ENCODE peak calls at places on chromosomes 7 and 10, in four cellular contexts. I is IMR-90; A is CD8-positive, alpha-beta memory T cell; J is ovary. V is an unnamed sample.

GRCh38 chr7:46247622-46248181 is 326.6 kb upstream of the IGFBP3 start:
- DNase-seq in A (no peak), I (no peak), J (no peak), V (no peak)

GRCh38 chr7:30472771-30473392 is 5.7 kb downstream of the NOD1 start:
- DNase-seq in I (peak; percentile 70), A (no peak), J (no peak), V (peak; percentile 87)

GRCh38 chr7:90945104-90945752 is 319.0 kb upstream of the FZD1 start:
- DNase-seq in J (no peak), A (no peak), I (peak; percentile 61), V (peak; percentile 80)

GRCh38 chr10:97320480-97321031 is 1.5 kb downstream of the FRAT1 start:
- DNase-seq in J (peak; percentile 25), A (peak; percentile 44), I (no peak), V (no peak)

GRCh38 chr10:84173543-84173942 is at the start of gene GPR15LG:
- DNase-seq in J (no peak), A (no peak), I (no peak), V (no peak)

GRCh38 chr10:117005454-117006055 is 568 bp upstream of the SHTN1 start:
- DNase-seq in J (peak; percentile 28), I (no peak), A (no peak), V (no peak)

GRCh38 chr10:80136134-80136571 is 3.6 kb downstream of the PLAC9 start:
- DNase-seq in I (peak; percentile 88), J (peak; percentile 71), A (no peak), V (peak; percentile 98)

GRCh38 chr10:102422586-102423129 is 2.0 kb downstream of the FBXL15 start:
- DNase-seq in I (peak; percentile 69), J (peak; percentile 70), A (peak; percentile 33), V (peak; percentile 75)

GRCh38 chr7:109793-110556 is 82.4 kb upstream of the FAM20C start:
- DNase-seq in J (no peak), A (no peak), I (no peak), V (no peak)

GRCh38 chr10:68559872-68560200 is 301 bp upstream of the TET1 start:
- DNase-seq in J (no peak), A (no peak), I (no peak), V (no peak)

GRCh38 chr7:42661312-42661711 is 250.6 kb downstream of the C7orf25 start:
- DNase-seq in A (no peak), J (no peak), I (no peak), V (peak; percentile 90)

GRCh38 chr7:46972205-46972604 is 609.7 kb downstream of the TNS3 start:
- DNase-seq in J (no peak), I (peak; percentile 82), A (no peak), V (peak; percentile 72)

GRCh38 chr10:1170867-1171180 is 114.6 kb downstream of the WDR37 start:
- DNase-seq in J (no peak), I (no peak), A (no peak), V (no peak)

GRCh38 chr7:71937840-71938371 is 474.2 kb downstream of the CALN1 start:
- DNase-seq in A (no peak), J (no peak), I (no peak), V (no peak)

GRCh38 chr10:59991661-59992060 is 85.3 kb upstream of the CCDC6 start:
- DNase-seq in I (no peak), J (no peak), A (no peak), V (peak; percentile 70)

GRCh38 chr7:50470250-50471163 is 20.4 kb upstream of the FIGNL1 start:
- DNase-seq in J (no peak), A (no peak), I (no peak), V (no peak)

GRCh38 chr7:151199196-151199874 is 11.0 kb downstream of the H2BK1 start:
- DNase-seq in I (no peak), A (no peak), J (peak; percentile 54), V (no peak)

GRCh38 chr7:156523447-156524048 is 117.0 kb upstream of the RNF32 start:
- DNase-seq in J (no peak), A (no peak), I (no peak), V (no peak)

GRCh38 chr10:112475565-112476233 is 28.7 kb downstream of the VTI1A start:
- DNase-seq in A (no peak), I (peak; percentile 23), J (no peak), V (peak; percentile 32)

GRCh38 chr7:36764929-36765328 is 40.6 kb upstream of the AOAH start:
- DNase-seq in J (no peak), A (no peak), I (no peak), V (peak; percentile 40)

GRCh38 chr10:26048756-26049155 is 114.7 kb downstream of the MYO3A start:
- DNase-seq in I (no peak), A (no peak), J (no peak), V (no peak)

GRCh38 chr7:144384555-144385245 is 18.8 kb downstream of the NOBOX start:
- DNase-seq in I (no peak), A (no peak), J (no peak), V (peak; percentile 43)

GRCh38 chr10:103605359-103606156 is 112.1 kb downstream of the NEURL1 start:
- DNase-seq in A (peak; percentile 24), I (peak; percentile 43), J (peak; percentile 75), V (peak; percentile 84)

GRCh38 chr10:32256613-32257437 is 90.1 kb downstream of the EPC1 start:
- DNase-seq in A (peak; percentile 57), I (peak; percentile 37), J (peak; percentile 73), V (peak; percentile 64)

GRCh38 chr7:130972201-130972600 is 238.2 kb upstream of the KLF14 start:
- DNase-seq in A (no peak), J (no peak), I (no peak), V (no peak)

GRCh38 chr7:28570113-28570969 is 158.0 kb downstream of the CREB5 start:
- DNase-seq in A (no peak), J (no peak), I (no peak), V (no peak)

GRCh38 chr10:60235001-60235400 is 154.7 kb downstream of the ANK3 start:
- DNase-seq in I (peak; percentile 54), A (no peak), J (no peak), V (peak; percentile 64)

GRCh38 chr7:116798205-116798730 is 64.1 kb upstream of the CAPZA2 start:
- DNase-seq in A (no peak), J (no peak), I (no peak), V (no peak)

GRCh38 chr10:52566471-52567246 is 205.9 kb downstream of the MBL2 start:
- DNase-seq in J (no peak), I (peak; percentile 69), A (no peak), V (peak; percentile 85)

GRCh38 chr10:73823391-73823790 is 12.0 kb upstream of the NDST2 start:
- DNase-seq in A (no peak), I (no peak), J (no peak), V (no peak)

GRCh38 chr10:73828166-73828565 is 16.8 kb upstream of the NDST2 start:
- DNase-seq in J (no peak), I (no peak), A (no peak), V (no peak)

GRCh38 chr10:73824146-73824725 is 12.8 kb upstream of the NDST2 start:
- DNase-seq in J (no peak), A (no peak), I (no peak), V (no peak)

DNA sequence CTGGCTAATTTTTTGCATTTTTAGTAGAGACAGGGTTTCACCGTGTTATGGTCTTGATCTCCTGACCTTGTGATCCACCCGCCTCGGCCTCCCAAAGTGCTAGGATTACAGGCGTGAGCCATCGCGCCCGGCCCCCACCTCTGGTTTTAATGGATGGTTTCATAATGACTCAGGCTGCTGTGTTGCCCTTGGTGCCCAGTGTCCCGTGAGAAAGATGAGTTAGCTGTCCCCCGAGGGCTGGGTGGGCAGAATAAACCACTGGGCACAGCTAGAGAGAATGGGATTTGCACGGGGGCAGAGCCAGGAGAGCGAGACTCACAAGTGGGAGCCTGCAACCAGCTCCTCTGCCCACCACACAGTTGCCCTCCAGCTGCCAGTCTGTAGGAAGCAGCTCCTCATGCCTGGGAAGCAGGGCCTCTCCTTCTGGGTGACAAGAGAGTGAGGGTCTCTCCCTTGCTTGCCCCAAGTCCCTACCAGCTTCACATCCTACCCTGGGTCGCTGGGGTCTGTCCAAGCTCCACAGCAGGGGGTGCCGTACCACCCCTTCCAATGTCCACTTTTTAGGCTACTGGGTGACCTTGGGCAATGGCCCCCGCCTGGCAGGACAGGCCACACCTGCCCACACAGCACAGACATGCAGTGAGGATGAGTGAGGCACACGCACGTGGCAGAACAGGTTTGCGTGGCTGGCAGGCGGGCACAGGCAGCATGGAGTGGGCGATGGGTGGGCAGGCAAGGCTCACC is 16.1 kb upstream of the NDST2 start:
- DNase-seq in I (no peak), J (no peak), A (no peak), V (peak; percentile 58)
- H3K4me3 ChIP-seq in I (no peak overlapping the region), J (no peak overlapping the region), A (no peak overlapping the region), V (no peak overlapping the region)

DNA sequence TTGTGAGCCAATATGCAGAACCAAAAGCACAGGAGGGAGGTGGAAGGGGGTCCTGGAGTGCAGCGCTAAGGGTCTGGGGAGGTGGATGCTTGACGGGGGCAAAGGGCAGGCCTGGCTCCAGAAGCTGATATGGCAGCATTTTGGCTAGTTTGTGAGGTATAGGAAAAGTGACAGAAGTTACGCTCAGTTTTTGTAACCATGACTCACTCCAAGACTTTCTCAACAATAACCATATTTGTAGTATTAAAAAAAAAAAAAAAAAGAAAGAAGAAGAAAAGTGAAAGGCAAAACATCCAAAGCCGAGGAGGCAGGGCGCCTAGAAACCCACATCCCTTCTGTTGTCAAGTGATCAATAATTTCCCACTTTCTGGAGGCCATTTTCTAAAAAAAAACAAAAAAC is 92.3 kb downstream of the RNF216 start:
- DNase-seq in J (no peak), I (peak; percentile 69), A (peak; percentile 74), V (peak; percentile 79)
- H3K4me3 ChIP-seq in J (peak overlapping the region; percentile 8), I (no peak overlapping the region), A (no peak overlapping the region), V (no peak overlapping the region)

GRCh38 chr7:95899919-95900513 is 127.7 kb downstream of the DYNC1I1 start:
- DNase-seq in I (no peak), J (no peak), A (no peak), V (no peak)
- H3K4me3 ChIP-seq in I (no peak overlapping the region), J (no peak overlapping the region), A (no peak overlapping the region), V (no peak overlapping the region)

DNA sequence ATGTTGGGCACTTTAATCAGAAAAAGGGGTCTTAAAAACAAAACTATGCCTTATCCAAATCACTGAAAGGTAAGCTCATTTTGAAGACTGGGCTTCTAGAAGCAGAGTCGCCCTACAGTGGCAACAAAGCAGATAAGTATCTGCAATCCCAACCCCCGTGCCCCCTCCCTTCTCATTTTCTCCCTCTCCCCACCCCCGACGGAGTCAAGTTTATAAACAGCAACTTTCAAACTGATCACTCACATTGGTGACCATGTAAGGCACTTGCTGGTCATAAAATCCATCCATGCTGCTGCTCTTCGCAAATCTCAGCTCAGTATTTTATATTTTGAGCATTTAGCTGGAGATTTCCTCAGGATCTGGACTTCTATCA is 715 bp downstream of the ETV1 start:
- DNase-seq in J (no peak), A (no peak), I (peak; percentile 26), V (peak; percentile 33)
- H3K4me3 ChIP-seq in J (peak overlapping the region; percentile 67), A (peak overlapping the region; percentile 44), I (peak overlapping the region; percentile 91), V (peak overlapping the region; percentile 84)